ENCODE peak calls at places on chromosomes 6 and 20, in nine cellular contexts. I is AG04450; P is GM23338; B is uterus; E is nephron progenitor cell; R is lower leg skin; F is psoas muscle; D is activated CD4-positive, alpha-beta T cell treated with anti-CD3 and anti-CD28 coated beads, Interleukin-2, amount 50 U/mL, for 24 hours; U is SJSA1. Y is an unnamed sample.

GRCh38 chr6:21634582-21634981 is 41.0 kb downstream of the SOX4 start:
- DNase-seq in E (no peak), D (no peak), U (peak), I (peak), P (no peak), R (no peak), B (peak), F (no peak), Y (peak)

GRCh38 chr6:33277663-33278391 is 904 bp downstream of the B3GALT4 start:
- DNase-seq in D (no peak), I (no peak), R (no peak), U (no peak), E (no peak), B (no peak), F (no peak), P (peak), Y (no peak)

GRCh38 chr6:39938773-39939381 is 4.6 kb upstream of the MOCS1 start:
- DNase-seq in E (no peak), I (no peak), R (no peak), U (no peak), D (no peak), F (no peak), B (no peak), P (peak), Y (no peak)

GRCh38 chr6:153090241-153090930 is 40.7 kb downstream of the RGS17 start:
- DNase-seq in R (no peak), I (peak), B (no peak), D (no peak), P (no peak), E (no peak), U (peak), F (no peak), Y (peak)

GRCh38 chr6:89555751-89556150 is 82.8 kb downstream of the LYRM2 start:
- DNase-seq in B (no peak), E (no peak), F (no peak), R (no peak), P (peak), U (no peak), D (no peak), I (no peak), Y (no peak)

GRCh38 chr6:168641455-168641854 is 200.5 kb downstream of the SMOC2 start:
- DNase-seq in D (no peak), U (no peak), I (no peak), E (peak), B (no peak), R (no peak), F (no peak), P (peak), Y (no peak)

GRCh38 chr6:119720160-119720559 is 370.6 kb upstream of the MAN1A1 start:
- DNase-seq in B (no peak), R (no peak), D (no peak), E (no peak), P (peak), U (no peak), F (no peak), I (no peak), Y (no peak)

GRCh38 chr6:151448623-151449022 is 3.3 kb downstream of the RMND1 start:
- DNase-seq in E (no peak), D (no peak), I (no peak), U (no peak), P (peak), B (no peak), R (no peak), F (no peak), Y (no peak)

GRCh38 chr6:42745083-42745637 is 743 bp downstream of the TBCC start:
- DNase-seq in R (peak), U (no peak), F (peak), I (no peak), B (peak), E (no peak), D (peak), P (peak), Y (no peak)

GRCh38 chr6:12356983-12357972 is 67.1 kb downstream of the EDN1 start:
- DNase-seq in I (no peak), E (no peak), B (no peak), U (peak), R (no peak), P (no peak), F (no peak), D (no peak), Y (no peak)

GRCh38 chr6:90277301-90278011 is 19.2 kb downstream of the BACH2 start:
- DNase-seq in U (no peak), B (no peak), D (no peak), F (no peak), E (no peak), I (no peak), P (no peak), R (no peak), Y (no peak)

GRCh38 chr20:42093542-42094440 is 475.6 kb upstream of the CHD6 start:
- DNase-seq in R (no peak), U (no peak), B (no peak), F (no peak), I (no peak), D (no peak), P (no peak), E (no peak), Y (no peak)

GRCh38 chr6:163760860-163761259 is 346.3 kb downstream of the QKI start:
- DNase-seq in U (no peak), R (no peak), B (no peak), F (no peak), P (no peak), I (no peak), E (no peak), D (no peak), Y (no peak)

GRCh38 chr6:125519367-125519766 is 217.6 kb upstream of the HDDC2 start:
- DNase-seq in P (no peak), E (no peak), U (peak), F (no peak), I (no peak), D (no peak), B (no peak), R (no peak), Y (peak)

GRCh38 chr20:16666272-16666671 is 63.6 kb upstream of the SNRPB2 start:
- DNase-seq in U (no peak), B (no peak), I (no peak), E (no peak), P (peak), F (no peak), D (no peak), R (no peak), Y (no peak)

GRCh38 chr20:49252556-49253350 is 25.1 kb downstream of the ZNFX1 start:
- DNase-seq in R (no peak), E (no peak), D (no peak), U (no peak), F (no peak), P (no peak), I (no peak), B (no peak), Y (no peak)

GRCh38 chr20:1164871-1165270 is 19.9 kb downstream of the TMEM74B start:
- DNase-seq in B (no peak), R (no peak), D (no peak), F (no peak), I (no peak), E (no peak), U (no peak), P (no peak), Y (no peak)

GRCh38 chr6:74733830-74734591 is 471.8 kb downstream of the COL12A1 start:
- DNase-seq in B (no peak), F (no peak), P (no peak), R (peak), I (no peak), D (no peak), E (no peak), U (no peak), Y (no peak)

GRCh38 chr6:1792989-1793388 is 183.3 kb downstream of the FOXC1 start:
- DNase-seq in U (no peak), R (no peak), D (no peak), F (no peak), P (peak), E (no peak), B (no peak), I (no peak), Y (no peak)

GRCh38 chr6:142781124-142781523 is 163.9 kb downstream of the HIVEP2 start:
- DNase-seq in F (no peak), U (no peak), D (no peak), R (no peak), P (no peak), I (no peak), E (no peak), B (no peak), Y (peak)

GRCh38 chr20:47546184-47547033 is 44.7 kb downstream of the NCOA3 start:
- DNase-seq in B (no peak), P (peak), E (no peak), R (no peak), F (no peak), D (no peak), U (no peak), I (peak), Y (peak)

GRCh38 chr6:101114703-101115102 is 233.6 kb upstream of the ASCC3 start:
- DNase-seq in E (peak), D (no peak), P (peak), I (no peak), R (no peak), U (peak), F (no peak), B (no peak), Y (peak)

GRCh38 chr20:48260370-48260769 is 475.1 kb upstream of the SULF2 start:
- DNase-seq in I (no peak), U (no peak), F (peak), D (no peak), P (no peak), R (no peak), E (no peak), B (peak), Y (no peak)

GRCh38 chr20:34062651-34063482 is 49.2 kb downstream of the EIF2S2 start:
- DNase-seq in P (no peak), B (no peak), F (no peak), D (no peak), R (no peak), I (no peak), U (no peak), E (no peak), Y (no peak)

GRCh38 chr20:35129647-35130069 is 17.5 kb downstream of the EDEM2 start:
- DNase-seq in P (no peak), B (no peak), F (no peak), R (no peak), I (no peak), U (peak), D (no peak), E (no peak), Y (no peak)

GRCh38 chr20:18628330-18628941 is 40.6 kb downstream of the DTD1 start:
- DNase-seq in U (no peak), D (no peak), R (no peak), I (no peak), E (peak), F (no peak), P (peak), B (no peak), Y (no peak)

GRCh38 chr6:42450314-42451145 is 1.2 kb downstream of the TRERF1 start:
- DNase-seq in B (peak), F (no peak), U (no peak), P (peak), I (no peak), E (peak), D (no peak), R (no peak), Y (no peak)

GRCh38 chr20:8640461-8640860 is 428.4 kb upstream of the PLCB4 start:
- DNase-seq in R (no peak), B (no peak), F (no peak), D (no peak), U (no peak), P (no peak), E (no peak), I (no peak), Y (no peak)

GRCh38 chr6:127463056-127463455 is 3.9 kb upstream of the KIAA0408 start:
- DNase-seq in D (no peak), I (no peak), R (no peak), F (no peak), U (no peak), P (no peak), B (no peak), E (no peak), Y (no peak)

GRCh38 chr20:59938221-59938620 is 1.9 kb downstream of the PPP1R3D start:
- DNase-seq in U (peak), E (no peak), R (no peak), F (no peak), B (no peak), D (no peak), I (no peak), P (no peak), Y (peak)

GRCh38 chr6:107132330-107132954 is 17.1 kb upstream of the BEND3 start:
- DNase-seq in U (peak), E (peak), D (no peak), F (no peak), P (peak), I (no peak), B (no peak), R (no peak), Y (no peak)

GRCh38 chr6:51542466-51542865 is 544.9 kb downstream of the PKHD1 start:
- DNase-seq in B (no peak), I (no peak), D (no peak), R (no peak), U (peak), E (no peak), P (no peak), F (no peak), Y (no peak)

GRCh38 chr6:77133031-77133430 is 330.3 kb downstream of the HTR1B start:
- DNase-seq in B (no peak), F (no peak), U (no peak), R (no peak), I (no peak), P (peak), E (no peak), D (no peak), Y (no peak)

GRCh38 chr20:49575551-49576060 is 7.7 kb upstream of the PTGIS start:
- DNase-seq in R (no peak), U (no peak), P (no peak), B (peak), I (no peak), D (no peak), F (peak), E (no peak), Y (no peak)

GRCh38 chr6:44538841-44539240 is 151.3 kb downstream of the CDC5L start:
- DNase-seq in R (no peak), E (no peak), D (no peak), I (no peak), F (no peak), U (no peak), P (no peak), B (no peak), Y (no peak)

GRCh38 chr6:152048921-152049320 is 241.4 kb downstream of the ESR1 start:
- DNase-seq in D (no peak), P (no peak), I (no peak), B (no peak), R (no peak), E (no peak), F (no peak), U (no peak), Y (no peak)

GRCh38 chr6:158205220-158205944 is 37.2 kb downstream of the GTF2H5 start:
- DNase-seq in I (no peak), R (no peak), B (no peak), E (no peak), D (no peak), F (no peak), U (no peak), P (peak), Y (no peak)

Y was measured in stromal cell of bone marrow.